ENCODE peak calls at places on chromosomes 5 and 9, in seven cellular contexts. C, S, R, A, B, V and Q are unnamed samples.

GRCh38 chr5:92371889-92372235 is 988.7 kb upstream of the ARRDC3 start:
- DNase-seq in A (no peak), B (no peak), S (peak), R (no peak), C (no peak), V (no peak), Q (no peak)

GRCh38 chr9:96554326-96554725 is 65.3 kb downstream of the CDC14B start:
- DNase-seq in R (no peak), S (peak), C (no peak), A (no peak), B (no peak), V (no peak), Q (no peak)

GRCh38 chr5:178288373-178289368 is 56.1 kb upstream of the PHYKPL start:
- DNase-seq in S (peak), R (no peak), V (no peak), A (peak), B (peak), C (no peak), Q (no peak)

GRCh38 chr5:109370343-109370742 is 39.4 kb downstream of the PJA2 start:
- DNase-seq in V (no peak), A (no peak), R (no peak), S (no peak), B (no peak), C (no peak), Q (no peak)

GRCh38 chr9:112487008-112487798 is 576 bp downstream of the KIAA1958 start:
- DNase-seq in V (peak), R (peak), C (peak), B (peak), A (peak), S (peak), Q (peak)

GRCh38 chr5:35182541-35183242 is 47.6 kb downstream of the PRLR start:
- DNase-seq in B (no peak), S (no peak), R (no peak), A (no peak), C (no peak), V (no peak), Q (no peak)

GRCh38 chr9:128275198-128276007 is at the start of gene GOLGA2:
- DNase-seq in R (no peak), C (no peak), V (peak), A (peak), B (peak), S (peak), Q (peak)

GRCh38 chr9:93082841-93083411 is 13.1 kb upstream of the CARD19 start:
- DNase-seq in C (no peak), B (peak), A (peak), S (no peak), V (no peak), R (no peak), Q (no peak)

GRCh38 chr5:76326559-76327351 is 76.3 kb upstream of the IQGAP2 start:
- DNase-seq in R (no peak), S (no peak), C (no peak), B (peak), V (no peak), A (no peak), Q (peak)

GRCh38 chr5:33753704-33754103 is 138.1 kb downstream of the ADAMTS12 start:
- DNase-seq in V (no peak), C (no peak), A (no peak), R (no peak), B (no peak), S (no peak), Q (no peak)

GRCh38 chr5:38650540-38651275 is 94.3 kb upstream of the LIFR start:
- DNase-seq in C (no peak), R (no peak), B (no peak), S (peak), V (no peak), A (no peak), Q (no peak)

GRCh38 chr9:22529426-22530199 is 83.0 kb downstream of the DMRTA1 start:
- DNase-seq in A (no peak), R (no peak), S (peak), V (no peak), B (no peak), C (no peak), Q (no peak)

GRCh38 chr5:61450880-61451279 is 118.8 kb downstream of the ZSWIM6 start:
- DNase-seq in V (peak), A (no peak), S (peak), C (no peak), R (no peak), B (no peak), Q (no peak)
- TF ChIP-seq EZH2phosphoT487 in V (no peak), A (no peak), S (no peak), C (no peak), R (no peak), B (no peak), Q (no peak)

DNA sequence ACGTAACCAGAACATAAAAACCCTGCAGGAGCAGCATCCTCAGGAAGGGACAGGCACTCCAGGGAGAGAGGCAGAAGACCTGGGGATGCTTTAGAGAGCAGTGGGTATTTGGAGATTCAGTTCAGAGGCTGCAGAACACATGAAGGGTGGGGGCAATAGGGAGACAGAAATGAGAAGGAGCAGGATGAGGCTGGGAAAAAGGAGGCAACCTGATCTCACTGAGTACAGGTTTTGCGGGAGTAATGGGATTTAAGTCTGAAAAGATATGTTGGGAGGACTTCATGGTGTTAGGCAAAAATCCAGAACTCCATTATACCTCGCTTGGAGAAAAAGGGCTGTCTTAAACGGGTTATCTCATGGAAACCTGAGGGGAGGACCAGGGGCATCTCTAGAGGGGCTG is 41.3 kb upstream of the GARNL3 start:
- DNase-seq in C (no peak), A (no peak), S (no peak), V (no peak), B (no peak), R (no peak), Q (no peak)
- TF ChIP-seq EZH2phosphoT487 in C (no peak), A (no peak), S (no peak), V (no peak), B (no peak), R (no peak), Q (no peak)

GRCh38 chr5:171459839-171460238 is 40.4 kb downstream of the FGF18 start:
- DNase-seq in S (no peak), A (no peak), R (no peak), C (no peak), B (no peak), V (no peak), Q (no peak)

GRCh38 chr5:171453056-171453725 is 33.7 kb downstream of the FGF18 start:
- DNase-seq in S (no peak), B (no peak), R (no peak), A (no peak), V (no peak), C (no peak), Q (peak)

GRCh38 chr5:171453988-171454387 is 34.5 kb downstream of the FGF18 start:
- DNase-seq in R (no peak), V (no peak), S (no peak), B (no peak), C (no peak), A (no peak), Q (no peak)

GRCh38 chr5:171454549-171454948 is 35.1 kb downstream of the FGF18 start:
- DNase-seq in C (no peak), R (no peak), V (no peak), B (no peak), S (no peak), A (no peak), Q (no peak)

DNA sequence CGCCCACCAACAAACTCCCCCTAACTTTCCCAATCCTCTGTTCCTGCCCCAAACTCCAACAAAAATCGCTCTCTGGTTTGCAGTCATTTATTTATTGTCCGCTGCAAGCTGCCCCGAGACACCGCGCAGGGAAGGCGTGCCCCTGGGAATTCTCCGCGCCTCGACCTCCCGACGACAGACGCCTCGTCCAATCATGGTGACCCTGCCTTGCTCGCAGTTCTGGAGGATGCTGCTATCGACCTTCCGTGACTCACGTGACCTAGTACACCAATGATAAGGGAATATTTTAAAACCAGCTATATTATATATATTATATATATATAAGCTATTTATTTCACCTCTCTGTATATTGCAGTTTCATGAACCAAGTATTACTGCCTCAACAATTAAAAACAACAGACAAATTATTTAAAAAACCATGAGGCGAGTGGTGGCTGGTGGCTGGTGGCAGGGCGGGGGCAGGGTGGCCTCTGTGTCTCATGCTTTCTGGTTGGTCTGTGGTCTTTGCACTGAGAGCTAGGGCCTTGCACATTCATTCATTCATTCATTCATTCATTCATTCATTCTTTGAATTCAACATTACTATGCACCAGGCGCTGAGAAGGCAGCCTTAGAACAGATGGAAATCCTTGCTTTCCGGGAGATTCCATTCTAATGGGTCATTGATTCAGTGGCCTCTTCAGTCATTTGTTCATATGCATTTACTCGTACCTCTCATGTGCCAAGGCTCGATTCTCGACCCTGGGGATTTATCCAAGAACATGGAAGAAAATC is 37.9 kb downstream of the FGF18 start:
- DNase-seq in C (no peak), B (no peak), S (no peak), V (no peak), R (no peak), A (no peak), Q (no peak)
- TF ChIP-seq EZH2phosphoT487 in C (no peak), B (no peak), S (no peak), V (no peak), R (no peak), A (no peak), Q (no peak)

GRCh38 chr5:60842859-60843692 is 993 bp downstream of the ELOVL7 start:
- DNase-seq in R (peak), A (peak), C (no peak), V (no peak), S (peak), B (peak), Q (peak)
- TF ChIP-seq EZH2phosphoT487 in R (no peak), A (no peak), C (no peak), V (no peak), S (peak), B (peak), Q (no peak)

GRCh38 chr5:176888865-176889165 is 10.3 kb downstream of the HK3 start:
- DNase-seq in C (no peak), B (no peak), V (no peak), S (no peak), A (no peak), R (no peak), Q (no peak)
- TF ChIP-seq EZH2phosphoT487 in C (no peak), B (no peak), V (no peak), S (no peak), A (no peak), R (no peak), Q (no peak)

GRCh38 chr9:130938184-130938651 is 829 bp downstream of the FIBCD1 start:
- DNase-seq in C (no peak), B (no peak), R (no peak), V (no peak), S (no peak), A (no peak), Q (no peak)

GRCh38 chr9:130938652-130939404 is at the start of gene FIBCD1:
- DNase-seq in C (peak), S (peak), V (peak), R (no peak), A (peak), B (peak), Q (peak)

GRCh38 chr9:130939405-130939941 is 426 bp upstream of the FIBCD1 start:
- DNase-seq in C (no peak), R (no peak), B (peak), S (peak), A (no peak), V (no peak), Q (peak)

GRCh38 chr9:130940693-130941576 is 1.9 kb upstream of the FIBCD1 start:
- DNase-seq in S (peak), A (peak), R (peak), V (peak), B (peak), C (peak), Q (peak)

DNA sequence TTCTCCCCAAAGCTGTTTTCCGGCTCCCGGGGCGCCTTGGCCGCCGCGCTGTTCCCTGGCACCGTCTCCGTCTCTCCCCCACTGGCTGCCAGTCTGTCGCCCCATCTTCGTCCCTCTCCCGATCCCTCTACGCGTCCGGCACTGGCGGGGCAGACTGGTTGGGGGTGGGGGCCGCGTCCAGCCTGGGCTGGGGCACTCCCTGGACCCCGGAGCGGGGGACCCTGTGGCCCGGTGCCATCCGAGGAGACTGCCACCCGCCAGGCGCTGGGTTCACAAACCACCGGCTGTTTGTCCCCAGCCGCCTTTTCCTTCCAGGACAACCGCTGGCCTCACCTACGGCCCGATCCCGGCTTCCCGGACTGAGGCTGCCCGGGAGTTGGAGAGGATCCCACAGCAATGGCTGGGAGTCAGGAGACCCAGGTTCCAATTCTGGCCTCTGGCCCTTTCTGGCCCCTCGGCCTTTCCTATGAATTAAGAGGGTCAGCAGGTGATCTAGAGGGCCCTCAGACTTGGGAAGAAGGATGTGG is 1.0 kb upstream of the FIBCD1 start:
- DNase-seq in S (no peak), R (no peak), B (peak), C (no peak), A (no peak), V (no peak), Q (peak)
- TF ChIP-seq EZH2phosphoT487 in S (no peak), R (no peak), B (peak), C (no peak), A (no peak), V (no peak), Q (no peak)

DNA sequence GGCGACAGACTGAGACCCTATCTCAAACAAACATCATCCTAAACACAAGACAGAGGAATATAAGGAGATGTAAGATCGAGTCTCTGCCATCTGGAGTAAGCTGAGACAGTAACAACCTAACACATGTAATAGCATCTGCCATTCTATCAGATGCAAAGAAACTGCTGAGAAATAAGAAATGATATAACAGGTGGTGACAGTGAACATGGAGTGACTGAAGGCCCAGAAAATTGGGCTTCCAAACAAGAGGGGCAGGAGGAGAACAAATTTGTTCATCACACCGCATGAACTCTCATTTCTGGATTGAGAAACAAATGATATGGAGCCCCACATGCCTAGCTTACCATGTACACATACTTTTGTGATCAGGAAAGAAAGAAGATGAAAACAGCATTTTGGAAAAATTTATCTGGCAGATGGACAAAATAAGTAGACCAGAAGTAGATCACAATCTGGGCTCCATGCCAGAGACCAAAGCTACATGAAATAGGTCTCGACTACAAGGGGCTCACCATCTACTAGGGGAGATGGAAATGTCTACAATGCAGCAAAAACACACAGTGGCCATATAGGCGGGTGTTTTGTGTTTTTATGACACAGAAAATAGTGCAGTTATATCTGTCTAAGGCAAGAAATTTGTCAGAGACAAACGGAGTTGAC is 45.5 kb downstream of the ECPAS start:
- DNase-seq in A (no peak), B (no peak), S (no peak), V (no peak), R (no peak), C (no peak), Q (no peak)
- TF ChIP-seq EZH2phosphoT487 in A (no peak), B (no peak), S (no peak), V (no peak), R (no peak), C (no peak), Q (no peak)

GRCh38 chr9:114263853-114264510 is 58.9 kb upstream of the ORM1 start:
- DNase-seq in R (no peak), B (peak), V (no peak), A (no peak), C (no peak), S (no peak), Q (peak)
- TF ChIP-seq EZH2phosphoT487 in R (no peak), B (no peak), V (no peak), A (no peak), C (no peak), S (no peak), Q (no peak)